ENCODE peak calls at places on chromosomes 16 and 17, in five cellular contexts. P is trophoblast cell, A is IMR-90, K is mesenchymal stem cell, U is neuronal stem cell. G is an unnamed sample. For H3K79me1, the result is how much of the 10 kb centered on the place peaks cover.

GRCh38 chr17:81409190-81409935 is 14.1 kb downstream of the BAHCC1 start:
- DNase-seq in P (no peak), A (no peak), K (no peak), U (no peak), G (peak)

GRCh38 chr16:27824006-27824405 is 239.5 kb downstream of the GSG1L start:
- DNase-seq in P (no peak), A (no peak), K (no peak), U (no peak), G (no peak)

GRCh38 chr17:19958023-19958422 is 19.6 kb downstream of the AKAP10 start:
- DNase-seq in P (peak), A (peak), K (peak), U (peak), G (peak)

GRCh38 chr16:12801511-12802042 is 2.1 kb downstream of the CPPED1 start:
- DNase-seq in P (peak), A (peak), K (peak), U (no peak), G (no peak)

GRCh38 chr17:78831688-78832540 is 8.7 kb downstream of the USP36 start:
- DNase-seq in P (no peak), A (no peak), K (no peak), U (no peak), G (no peak)

GRCh38 chr16:67055712-67056487 is 27.0 kb downstream of the CBFB start:
- DNase-seq in P (peak), A (peak), K (peak), U (no peak), G (no peak)

GRCh38 chr16:63553980-63554379 is 1517.7 kb upstream of the CDH8 start:
- DNase-seq in P (no peak), A (no peak), K (no peak), U (no peak), G (no peak)

GRCh38 chr16:57186630-57187507 is 740 bp downstream of the RSPRY1 start:
- DNase-seq in P (peak), A (no peak), K (peak), U (peak), G (peak)

GRCh38 chr17:68035131-68035522 is 408 bp upstream of the KPNA2 start:
- DNase-seq in P (no peak), A (no peak), K (no peak), U (no peak), G (no peak)

GRCh38 chr16:15427648-15428239 is 6.6 kb upstream of the BMERB1 start:
- DNase-seq in P (peak), A (peak), K (peak), U (no peak), G (peak)

GRCh38 chr17:60960398-60961065 is 282.9 kb downstream of the BCAS3 start:
- DNase-seq in P (no peak), A (no peak), K (no peak), U (no peak), G (no peak)

GRCh38 chr17:81301195-81302144 is 6.4 kb upstream of the SLC38A10 start:
- DNase-seq in P (peak), A (no peak), K (no peak), U (no peak), G (no peak)

GRCh38 chr17:16001498-16001897 is 1.9 kb downstream of the TTC19 start:
- DNase-seq in P (peak), A (no peak), K (no peak), U (no peak), G (no peak)

GRCh38 chr17:40452074-40452787 is 9.0 kb downstream of the IGFBP4 start:
- DNase-seq in P (no peak), A (peak), K (peak), U (no peak), G (no peak)

GRCh38 chr17:65278050-65278819 is 141.1 kb downstream of the RGS9 start:
- DNase-seq in P (peak), A (peak), K (peak), U (peak), G (peak)

GRCh38 chr16:67428146-67428731 is 2.7 kb upstream of the HSD11B2 start:
- DNase-seq in P (peak), A (peak), K (peak), U (peak), G (peak)

GRCh38 chr17:72034000-72034399 is 86.8 kb upstream of the SOX9 start:
- DNase-seq in P (no peak), A (no peak), K (no peak), U (no peak), G (no peak)

GRCh38 chr17:61815863-61816523 is 47.3 kb downstream of the BRIP1 start:
- DNase-seq in P (no peak), A (no peak), K (no peak), U (no peak), G (peak)

GRCh38 chr17:75036643-75037268 is 10.0 kb downstream of the ATP5PD start:
- DNase-seq in P (peak), A (peak), K (no peak), U (no peak), G (no peak)

GRCh38 chr16:30518552-30518951 is 7.8 kb downstream of the ZNF768 start:
- DNase-seq in P (no peak), A (no peak), K (no peak), U (no peak), G (no peak)

GRCh38 chr16:69865701-69866100 is 85.4 kb upstream of the CLEC18A start:
- DNase-seq in P (peak), A (peak), K (peak), U (no peak), G (peak)

GRCh38 chr16:19521471-19522368 is at the start of gene GDE1:
- DNase-seq in P (peak), A (peak), K (peak), U (peak), G (peak)

GRCh38 chr16:17519041-17519440 is 48.3 kb upstream of the XYLT1 start:
- DNase-seq in P (no peak), A (peak), K (no peak), U (no peak), G (no peak)

GRCh38 chr17:17366235-17366634 is 63.1 kb downstream of the NT5M start:
- DNase-seq in P (no peak), A (no peak), K (no peak), U (no peak), G (no peak)

GRCh38 chr16:3363793-3364192 is 8.1 kb downstream of the OR2C1 start:
- DNase-seq in P (no peak), A (no peak), K (no peak), U (no peak), G (no peak)

GRCh38 chr16:52976539-52977167 is 76.0 kb downstream of the CHD9NB start:
- DNase-seq in P (peak), A (peak), K (peak), U (no peak), G (peak)

GRCh38 chr17:21282231-21282630 is 2.3 kb upstream of the MAP2K3 start:
- DNase-seq in P (peak), A (peak), K (peak), U (no peak), G (peak)

GRCh38 chr16:19400709-19401108 is 17.0 kb upstream of the TMC5 start:
- DNase-seq in P (peak), A (no peak), K (no peak), U (no peak), G (peak)

GRCh38 chr17:57356722-57357391 is 100.5 kb downstream of the MSI2 start:
- DNase-seq in P (no peak), A (no peak), K (no peak), U (peak), G (no peak)
- H3K4me3 ChIP-seq in P (no peak), A (no peak), K (no peak), U (no peak), G (no peak)

DNA sequence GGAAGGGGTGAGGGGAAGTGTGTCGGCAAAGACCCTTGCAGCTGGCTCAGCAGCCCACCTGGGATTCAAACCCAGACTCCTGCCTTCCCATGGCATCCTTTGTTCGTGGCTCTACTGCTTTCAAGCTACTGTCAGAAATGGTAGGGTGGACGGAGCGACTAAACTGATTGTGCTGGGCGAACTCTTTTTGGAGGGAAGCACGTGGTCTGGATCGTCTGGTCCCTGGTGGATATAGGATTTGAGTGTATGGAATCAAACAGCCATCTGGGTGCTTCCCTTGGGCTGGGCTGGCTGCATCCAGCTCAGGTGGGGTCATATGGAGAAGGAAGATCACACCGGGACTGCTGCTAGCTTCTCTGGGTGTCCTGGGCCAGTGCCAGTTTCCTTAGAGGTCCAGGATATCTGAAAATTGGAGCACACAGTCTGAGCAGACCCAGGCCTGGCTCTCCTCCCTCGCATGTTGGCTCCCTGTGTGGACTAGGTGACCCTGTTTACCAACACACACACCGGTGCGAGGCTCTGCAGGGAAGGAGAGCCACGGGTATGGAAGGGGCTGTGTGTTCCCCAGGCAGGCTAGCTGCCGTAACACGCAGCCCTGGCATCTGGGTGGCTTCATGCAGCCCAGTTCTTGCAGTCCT is 8.6 kb downstream of the CMIP start:
- DNase-seq in P (no peak), A (no peak), K (no peak), U (no peak), G (no peak)
- H3K79me1 ChIP-seq in P (under half), A (half or more), K (half or more), U (under half), G (half or more)

GRCh38 chr17:31320791-31321190 is 631 bp downstream of the EVI2A start:
- DNase-seq in P (no peak), A (peak), K (peak), U (no peak), G (no peak)
- H3K4me3 ChIP-seq in P (no peak), A (no peak), K (peak), U (no peak), G (no peak)

GRCh38 chr16:89317729-89318429 is 100.4 kb downstream of the ZNF778 start:
- DNase-seq in P (no peak), A (no peak), K (no peak), U (no peak), G (no peak)

GRCh38 chr16:89318871-89319627 is 101.5 kb downstream of the ZNF778 start:
- DNase-seq in P (no peak), A (no peak), K (no peak), U (no peak), G (no peak)

GRCh38 chr16:89317101-89317671 is 99.7 kb downstream of the ZNF778 start:
- DNase-seq in P (no peak), A (no peak), K (no peak), U (no peak), G (no peak)

GRCh38 chr16:89319628-89319882 is 102.1 kb downstream of the ZNF778 start:
- DNase-seq in P (no peak), A (no peak), K (no peak), U (no peak), G (no peak)

GRCh38 chr16:89318430-89318758 is 100.9 kb downstream of the ZNF778 start:
- DNase-seq in P (no peak), A (no peak), K (no peak), U (no peak), G (no peak)
- H3K79me1 ChIP-seq in P (under half), A (under half), K (under half), U (under half), G (half or more)